ENCODE peak calls at places on chromosomes 11 and 22, in ten cellular contexts. H is RWPE1, P is GM13977, U is ascending aorta, I is fibroblast of pulmonary artery, D is A549, S is MCF 10A, T is HCT116, J is GM20000, B is IMR-90. V is an unnamed sample.

GRCh38 chr11:3104051-3104714 is 47.0 kb upstream of the CARS1 start:
- DNase-seq in B (no peak), T (no peak), P (no peak), H (no peak), J (no peak), D (no peak), I (no peak), S (no peak), U (peak; percentile 7), V (no peak)

GRCh38 chr11:45252134-45252856 is 33.8 kb downstream of the SYT13 start:
- DNase-seq in B (peak; percentile 7), P (peak; percentile 55), T (peak; percentile 75), U (no peak), J (peak; percentile 52), I (peak; percentile 20), D (peak; percentile 78), H (peak; percentile 45), S (peak; percentile 73), V (no peak)

GRCh38 chr11:118241191-118242098 is 10.7 kb downstream of the MPZL3 start:
- DNase-seq in S (peak; percentile 57), P (peak; percentile 43), T (peak; percentile 95), H (peak; percentile 79), B (no peak), D (no peak), I (peak; percentile 29), J (peak; percentile 51), U (no peak), V (no peak)

GRCh38 chr11:3164138-3164539 is 971 bp downstream of the OSBPL5 start:
- DNase-seq in B (no peak), J (no peak), U (peak; percentile 8), H (no peak), T (no peak), I (no peak), S (no peak), P (no peak), D (no peak), V (no peak)

GRCh38 chr22:48021946-48022345 is 1259.5 kb downstream of the TBC1D22A start:
- DNase-seq in B (no peak), U (no peak), I (no peak), D (no peak), T (no peak), S (no peak), H (no peak), J (no peak), P (no peak), V (no peak)

GRCh38 chr11:118144869-118145268 is 7.8 kb downstream of the SCN4B start:
- DNase-seq in D (no peak), H (no peak), J (no peak), U (no peak), I (no peak), T (no peak), B (no peak), P (no peak), S (no peak), V (no peak)

GRCh38 chr22:24105018-24105360 is 76.3 kb upstream of the SUSD2 start:
- DNase-seq in J (no peak), T (no peak), U (no peak), P (no peak), H (no peak), I (peak; percentile 34), S (no peak), D (no peak), B (peak; percentile 51), V (no peak)

GRCh38 chr11:61270354-61271070 is 24.6 kb downstream of the VWCE start:
- DNase-seq in B (peak; percentile 76), H (no peak), P (peak; percentile 71), D (no peak), I (peak; percentile 49), U (no peak), T (no peak), J (peak; percentile 56), S (no peak), V (no peak)

GRCh38 chr22:19943665-19944026 is 2.0 kb upstream of the TXNRD2 start:
- DNase-seq in U (no peak), J (peak; percentile 44), D (peak; percentile 29), H (no peak), I (peak; percentile 35), T (no peak), P (no peak), S (no peak), B (peak; percentile 76), V (no peak)

GRCh38 chr11:8621147-8621546 is 27.1 kb upstream of the STK33 start:
- DNase-seq in I (no peak), B (no peak), U (no peak), S (no peak), D (no peak), H (no peak), J (no peak), P (no peak), T (no peak), V (no peak)

GRCh38 chr11:29914203-29914930 is 102.5 kb downstream of the KCNA4 start:
- DNase-seq in D (no peak), U (no peak), S (peak; percentile 83), J (no peak), P (no peak), I (peak; percentile 67), T (no peak), H (peak; percentile 62), B (no peak), V (no peak)

GRCh38 chr22:17884951-17885350 is 110.7 kb upstream of the BID start:
- DNase-seq in I (no peak), D (no peak), J (no peak), S (no peak), H (no peak), U (no peak), B (peak; percentile 16), P (no peak), T (no peak), V (no peak)

GRCh38 chr11:133927690-133928627 is 28.8 kb downstream of the IGSF9B start:
- DNase-seq in S (peak; percentile 78), T (no peak), D (peak; percentile 73), U (no peak), I (peak; percentile 58), H (peak; percentile 78), P (peak; percentile 85), B (peak; percentile 39), J (peak; percentile 83), V (no peak)

GRCh38 chr22:49756656-49757055 is 71.0 kb downstream of the BRD1 start:
- DNase-seq in D (no peak), S (no peak), J (no peak), P (no peak), T (no peak), I (no peak), B (no peak), H (no peak), U (no peak), V (no peak)

GRCh38 chr11:62575837-62576236 is 2.1 kb upstream of the EEF1G start:
- DNase-seq in P (no peak), H (no peak), B (no peak), S (no peak), I (no peak), U (no peak), D (no peak), T (no peak), J (no peak), V (no peak)

GRCh38 chr11:114893329-114893728 is 215.0 kb downstream of the NXPE2 start:
- DNase-seq in I (no peak), H (no peak), T (no peak), J (no peak), S (no peak), B (no peak), P (no peak), D (no peak), U (no peak), V (no peak)

GRCh38 chr11:130217632-130218031 is 58.0 kb downstream of the ST14 start:
- DNase-seq in H (no peak), I (no peak), J (no peak), B (no peak), P (no peak), D (no peak), T (no peak), S (no peak), U (no peak), V (peak; percentile 62)

GRCh38 chr22:38081941-38082828 is 1.8 kb downstream of the SLC16A8 start:
- DNase-seq in I (no peak), D (no peak), T (no peak), P (peak; percentile 59), U (no peak), S (no peak), H (no peak), B (no peak), J (peak; percentile 72), V (no peak)

DNA sequence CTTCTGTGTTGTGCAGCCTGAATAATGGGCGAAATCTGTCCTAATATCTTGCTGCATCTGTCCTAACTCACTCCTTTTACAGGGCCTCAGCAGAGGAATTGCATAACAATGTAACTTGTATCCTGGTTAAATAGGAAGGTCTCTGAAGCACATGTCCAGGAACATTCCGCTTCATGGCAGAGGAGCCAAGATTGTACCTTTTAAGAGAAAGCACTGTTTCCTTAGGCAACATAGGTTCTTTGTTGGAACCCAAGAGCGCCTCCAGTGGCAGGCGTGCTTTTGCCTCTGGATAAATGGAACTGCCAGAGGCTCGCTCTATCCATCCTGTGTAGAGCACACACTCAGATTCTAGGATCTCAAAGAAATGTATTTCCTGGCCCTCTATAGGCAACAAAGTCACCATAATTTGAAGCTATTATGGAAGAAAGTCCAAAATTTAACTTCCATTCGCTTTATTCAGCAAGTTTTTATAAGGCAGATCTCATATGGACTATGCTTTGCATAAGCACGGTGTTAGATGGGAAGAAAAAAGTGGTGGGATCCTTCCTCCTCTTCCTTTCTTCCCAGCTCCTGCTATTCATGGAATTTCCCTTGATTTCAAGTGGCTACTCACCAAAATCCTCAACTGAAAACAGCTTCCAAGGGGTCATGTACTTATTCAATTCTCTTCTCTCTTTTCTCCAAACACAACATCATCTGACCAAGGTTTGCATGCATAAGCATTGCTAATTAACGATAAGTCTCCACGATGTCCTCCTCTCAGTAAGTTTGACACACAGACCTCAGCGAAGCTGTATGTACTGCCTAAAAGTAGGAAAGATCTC is at the start of gene BLID:
- DNase-seq in I (peak; percentile 73), U (no peak), B (peak; percentile 46), J (no peak), H (no peak), D (no peak), S (peak; percentile 34), T (no peak), P (no peak), V (no peak)
- TF ChIP-seq CTCF in I (peak; percentile 61), U (peak; percentile 39), B (peak; percentile 46), J (peak; percentile 28), H (no peak), D (peak; percentile 37), S (no peak), T (peak; percentile 81), P (peak; percentile 42), V (peak; percentile 57)

GRCh38 chr11:57653162-57653561 is 3.5 kb upstream of the YPEL4 start:
- DNase-seq in D (no peak), U (no peak), T (no peak), H (no peak), S (no peak), P (no peak), I (no peak), J (no peak), B (no peak), V (no peak)
- TF ChIP-seq CTCF in D (no peak), U (no peak), T (no peak), H (no peak), S (no peak), P (no peak), I (no peak), J (no peak), B (no peak), V (no peak)

GRCh38 chr11:12410006-12410728 is 32.8 kb downstream of the PARVA start:
- DNase-seq in P (no peak), T (no peak), D (peak; percentile 21), I (peak; percentile 60), U (no peak), J (no peak), B (peak; percentile 51), S (peak; percentile 31), H (no peak), V (no peak)
- TF ChIP-seq CTCF in P (no peak), T (peak; percentile 43), D (peak; percentile 40), I (peak; percentile 32), U (no peak), J (no peak), B (peak; percentile 23), S (peak; percentile 11), H (no peak), V (peak; percentile 53)

GRCh38 chr11:67629386-67630229 is at the start of gene NUDT8:
- DNase-seq in B (peak; percentile 68), I (peak; percentile 78), D (peak; percentile 84), H (peak; percentile 82), J (peak; percentile 90), T (peak; percentile 63), U (peak; percentile 38), P (peak; percentile 88), S (peak; percentile 85), V (peak; percentile 94)
- TF ChIP-seq CTCF in B (peak; percentile 85), I (peak; percentile 65), D (peak; percentile 94), H (peak; percentile 81), J (peak; percentile 74), T (peak; percentile 87), U (peak; percentile 90), P (peak; percentile 87), S (peak; percentile 88), V (peak; percentile 95)